ENCODE peak calls at places on chromosomes 11 and 22, in four cellular contexts. One of them, this sample, is unnamed.

GRCh38 chr11:78292109-78292803 is 103.5 kb downstream of the USP35 start:
- DNase-seq in fibroblast of lung: no peak
- DNase-seq in WERI-Rb-1: no peak
- DNase-seq in AG04450: no peak
- DNase-seq in this sample: no peak

GRCh38 chr22:48846200-48846599 is 981.5 kb downstream of the BRD1 start:
- DNase-seq in fibroblast of lung: no peak
- DNase-seq in WERI-Rb-1: no peak
- DNase-seq in AG04450: no peak
- DNase-seq in this sample: no peak

GRCh38 chr11:130798280-130798679 is 118.0 kb downstream of the SNX19 start:
- DNase-seq in fibroblast of lung: peak
- DNase-seq in WERI-Rb-1: no peak
- DNase-seq in AG04450: peak
- DNase-seq in this sample: peak

GRCh38 chr11:17867346-17867745 is 132.8 kb downstream of the KCNC1 start:
- DNase-seq in fibroblast of lung: no peak
- DNase-seq in WERI-Rb-1: no peak
- DNase-seq in AG04450: no peak
- DNase-seq in this sample: no peak

GRCh38 chr11:31607914-31608313 is 98.3 kb downstream of the ELP4 start:
- DNase-seq in fibroblast of lung: no peak
- DNase-seq in WERI-Rb-1: no peak
- DNase-seq in AG04450: no peak
- DNase-seq in this sample: no peak

GRCh38 chr11:60589611-60590010 is 74.4 kb downstream of the MS4A13 start:
- DNase-seq in fibroblast of lung: no peak
- DNase-seq in WERI-Rb-1: no peak
- DNase-seq in AG04450: no peak
- DNase-seq in this sample: no peak

GRCh38 chr11:131615611-131616010 is 245.2 kb downstream of the NTM start:
- DNase-seq in fibroblast of lung: peak
- DNase-seq in WERI-Rb-1: no peak
- DNase-seq in AG04450: no peak
- DNase-seq in this sample: no peak

GRCh38 chr22:42357634-42358296 is 74.4 kb downstream of the NFAM1 start:
- DNase-seq in fibroblast of lung: no peak
- DNase-seq in WERI-Rb-1: no peak
- DNase-seq in AG04450: no peak
- DNase-seq in this sample: peak

GRCh38 chr11:105244157-105244820 is 104.7 kb upstream of the CARD18 start:
- DNase-seq in fibroblast of lung: peak
- DNase-seq in WERI-Rb-1: no peak
- DNase-seq in AG04450: peak
- DNase-seq in this sample: peak

GRCh38 chr11:124541204-124541603 is 2.2 kb downstream of the OR8B12 start:
- DNase-seq in fibroblast of lung: no peak
- DNase-seq in WERI-Rb-1: no peak
- DNase-seq in AG04450: no peak
- DNase-seq in this sample: no peak

GRCh38 chr11:8773916-8774537 is 91.4 kb downstream of the RPL27A start:
- DNase-seq in fibroblast of lung: no peak
- DNase-seq in WERI-Rb-1: no peak
- DNase-seq in AG04450: no peak
- DNase-seq in this sample: no peak

GRCh38 chr22:23898006-23898974 is 4.1 kb downstream of the MIF start:
- DNase-seq in fibroblast of lung: no peak
- DNase-seq in WERI-Rb-1: no peak
- DNase-seq in AG04450: no peak
- DNase-seq in this sample: no peak

GRCh38 chr11:108009497-108010360 is 1.0 kb downstream of the CUL5 start:
- DNase-seq in fibroblast of lung: peak
- DNase-seq in WERI-Rb-1: no peak
- DNase-seq in AG04450: no peak
- DNase-seq in this sample: peak

GRCh38 chr11:72012897-72013721 is 14.4 kb downstream of the IL18BP start:
- DNase-seq in fibroblast of lung: peak
- DNase-seq in WERI-Rb-1: no peak
- DNase-seq in AG04450: no peak
- DNase-seq in this sample: peak

GRCh38 chr11:115145316-115145715 is 358.9 kb downstream of the CADM1 start:
- DNase-seq in fibroblast of lung: no peak
- DNase-seq in WERI-Rb-1: no peak
- DNase-seq in AG04450: no peak
- DNase-seq in this sample: no peak

GRCh38 chr11:46127150-46127638 is 5.9 kb upstream of the PHF21A start:
- DNase-seq in fibroblast of lung: peak
- DNase-seq in WERI-Rb-1: no peak
- DNase-seq in AG04450: no peak
- DNase-seq in this sample: peak
- TF ChIP-seq CTCF in fibroblast of lung: peak
- TF ChIP-seq CTCF in WERI-Rb-1: peak
- TF ChIP-seq CTCF in AG04450: peak
- TF ChIP-seq CTCF in this sample: peak

GRCh38 chr11:129375731-129376657 is at the start of gene BARX2:
- DNase-seq in fibroblast of lung: peak
- DNase-seq in WERI-Rb-1: peak
- DNase-seq in AG04450: peak
- DNase-seq in this sample: peak
- TF ChIP-seq CTCF in fibroblast of lung: peak
- TF ChIP-seq CTCF in WERI-Rb-1: peak
- TF ChIP-seq CTCF in AG04450: peak
- TF ChIP-seq CTCF in this sample: peak

DNA sequence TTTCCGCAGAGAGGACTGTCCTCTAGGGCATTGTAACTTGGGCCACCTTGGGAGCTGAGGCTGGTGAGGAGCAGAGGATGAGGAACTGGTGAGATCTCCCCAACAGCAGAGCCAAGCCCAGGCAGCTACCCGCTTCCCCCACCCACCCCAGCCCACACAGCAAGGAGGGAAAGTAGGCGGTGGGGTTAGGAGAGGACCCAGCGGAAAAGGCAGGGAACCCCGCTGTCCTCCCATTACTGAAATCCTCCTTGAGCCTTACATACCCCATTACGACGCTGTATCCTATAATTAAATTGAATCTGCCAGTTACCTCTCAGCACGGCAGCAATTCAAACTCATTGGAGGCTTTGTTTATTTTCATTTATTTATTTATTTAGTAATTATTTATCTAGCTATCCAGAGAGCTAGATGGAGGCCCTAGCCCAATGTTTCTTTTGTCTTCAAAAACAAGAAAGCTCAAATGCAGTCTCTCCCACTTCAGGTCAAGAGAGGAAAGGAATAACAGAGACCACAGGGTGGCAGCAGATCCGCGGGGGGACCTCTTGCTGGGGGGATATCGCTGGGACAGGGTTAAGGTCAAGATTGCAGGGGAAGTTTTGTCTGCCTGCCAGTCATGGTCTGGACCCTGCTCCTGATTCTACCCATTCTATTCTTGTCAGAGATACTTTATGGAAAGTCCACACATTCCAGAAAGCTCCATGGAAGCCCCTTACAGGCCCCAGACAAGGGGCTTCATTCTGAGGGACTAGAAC is 218.0 kb downstream of the ST3GAL4 start:
- DNase-seq in fibroblast of lung: no peak
- DNase-seq in WERI-Rb-1: peak
- DNase-seq in AG04450: no peak
- DNase-seq in this sample: no peak
- TF ChIP-seq CTCF in fibroblast of lung: no peak
- TF ChIP-seq CTCF in WERI-Rb-1: peak
- TF ChIP-seq CTCF in AG04450: peak
- TF ChIP-seq CTCF in this sample: no peak

GRCh38 chr22:25404923-25405853 is 159.3 kb upstream of the GRK3 start:
- DNase-seq in fibroblast of lung: peak
- DNase-seq in WERI-Rb-1: peak
- DNase-seq in AG04450: no peak
- DNase-seq in this sample: peak

GRCh38 chr22:25402501-25403283 is 161.8 kb upstream of the GRK3 start:
- DNase-seq in fibroblast of lung: peak
- DNase-seq in WERI-Rb-1: no peak
- DNase-seq in AG04450: no peak
- DNase-seq in this sample: peak

GRCh38 chr22:25404556-25404922 is 159.9 kb upstream of the GRK3 start:
- DNase-seq in fibroblast of lung: no peak
- DNase-seq in WERI-Rb-1: peak
- DNase-seq in AG04450: no peak
- DNase-seq in this sample: no peak

GRCh38 chr22:25403284-25403606 is 161.2 kb upstream of the GRK3 start:
- DNase-seq in fibroblast of lung: no peak
- DNase-seq in WERI-Rb-1: no peak
- DNase-seq in AG04450: no peak
- DNase-seq in this sample: no peak

DNA sequence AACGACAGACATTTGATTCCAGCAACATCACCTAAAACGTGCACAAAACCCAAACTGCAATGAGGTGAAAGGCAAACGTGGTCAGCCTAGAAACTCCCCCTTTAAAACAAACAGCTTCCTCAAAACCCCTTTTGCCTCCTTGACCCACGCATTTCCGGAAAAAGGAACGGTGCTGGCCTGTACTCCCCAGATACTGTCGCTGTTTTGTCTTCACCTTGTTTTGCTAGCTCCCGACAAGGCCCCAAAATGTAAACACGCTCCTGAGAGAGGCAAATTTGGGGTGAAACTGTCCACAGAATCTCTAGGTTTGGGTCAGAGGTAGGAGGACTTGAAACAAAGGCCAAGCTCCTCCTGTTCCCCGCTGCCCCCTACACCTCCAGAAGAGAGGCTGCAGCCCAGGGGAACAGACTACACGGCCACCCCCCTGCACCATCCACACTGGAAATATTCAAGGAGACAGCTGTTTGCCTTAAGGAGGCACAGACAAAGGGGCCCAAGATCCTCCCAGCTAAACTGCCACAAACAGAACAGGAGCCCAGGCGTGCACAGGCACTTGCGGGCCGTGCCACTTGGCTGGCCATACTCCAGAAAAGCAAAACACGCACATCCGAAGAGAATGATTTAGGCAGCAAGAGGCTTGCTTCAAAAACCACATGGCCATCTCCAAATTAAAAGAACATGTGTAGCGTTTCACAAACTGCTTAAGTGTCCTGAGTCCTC is 160.6 kb upstream of the GRK3 start:
- DNase-seq in fibroblast of lung: peak
- DNase-seq in WERI-Rb-1: peak
- DNase-seq in AG04450: no peak
- DNase-seq in this sample: peak
- TF ChIP-seq CTCF in fibroblast of lung: peak
- TF ChIP-seq CTCF in WERI-Rb-1: peak
- TF ChIP-seq CTCF in AG04450: no peak
- TF ChIP-seq CTCF in this sample: no peak

DNA sequence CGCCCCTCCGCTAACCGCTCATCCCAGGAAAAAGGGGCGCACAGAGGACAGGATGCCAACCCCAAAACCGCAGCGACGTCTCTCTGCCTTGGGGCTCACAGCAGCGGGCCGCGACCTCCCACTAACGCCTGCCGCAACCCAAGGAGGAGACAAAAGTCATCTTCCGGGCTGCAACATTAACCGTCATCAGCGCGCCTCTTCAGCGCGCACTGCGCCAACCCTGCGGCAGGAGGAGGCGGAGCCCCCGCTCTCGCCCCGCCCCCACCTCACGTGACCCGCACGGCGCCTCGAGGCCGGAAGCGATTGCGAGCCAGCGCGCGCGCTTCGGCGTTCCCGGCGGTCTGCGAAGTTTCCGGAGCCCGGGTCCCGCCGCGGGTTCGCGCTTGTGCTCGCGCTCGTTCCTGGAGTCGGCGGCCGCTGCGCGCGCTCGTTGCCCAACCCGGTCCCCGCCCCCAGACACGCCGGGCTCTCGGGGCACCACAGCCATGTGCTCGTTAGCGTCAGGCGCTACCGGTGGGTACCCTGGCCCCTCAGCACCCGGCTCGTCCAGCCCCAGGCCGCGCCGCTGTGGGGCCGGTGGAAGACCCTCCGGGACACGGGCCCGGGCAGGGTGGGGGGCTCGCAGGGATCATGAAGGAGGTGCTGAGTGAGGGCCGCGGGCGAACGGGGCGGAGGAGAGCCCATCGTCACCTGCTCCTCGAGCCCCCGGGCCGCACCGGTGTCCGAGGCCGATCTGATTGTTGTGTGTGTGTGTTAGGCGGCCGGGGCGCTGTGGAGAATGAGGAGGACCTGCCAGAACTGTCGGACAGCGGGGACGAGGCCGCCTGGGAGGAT is at the start of gene PRMT3:
- DNase-seq in fibroblast of lung: peak
- DNase-seq in WERI-Rb-1: peak
- DNase-seq in AG04450: peak
- DNase-seq in this sample: peak
- TF ChIP-seq CTCF in fibroblast of lung: no peak
- TF ChIP-seq CTCF in WERI-Rb-1: no peak
- TF ChIP-seq CTCF in AG04450: no peak
- TF ChIP-seq CTCF in this sample: peak

DNA sequence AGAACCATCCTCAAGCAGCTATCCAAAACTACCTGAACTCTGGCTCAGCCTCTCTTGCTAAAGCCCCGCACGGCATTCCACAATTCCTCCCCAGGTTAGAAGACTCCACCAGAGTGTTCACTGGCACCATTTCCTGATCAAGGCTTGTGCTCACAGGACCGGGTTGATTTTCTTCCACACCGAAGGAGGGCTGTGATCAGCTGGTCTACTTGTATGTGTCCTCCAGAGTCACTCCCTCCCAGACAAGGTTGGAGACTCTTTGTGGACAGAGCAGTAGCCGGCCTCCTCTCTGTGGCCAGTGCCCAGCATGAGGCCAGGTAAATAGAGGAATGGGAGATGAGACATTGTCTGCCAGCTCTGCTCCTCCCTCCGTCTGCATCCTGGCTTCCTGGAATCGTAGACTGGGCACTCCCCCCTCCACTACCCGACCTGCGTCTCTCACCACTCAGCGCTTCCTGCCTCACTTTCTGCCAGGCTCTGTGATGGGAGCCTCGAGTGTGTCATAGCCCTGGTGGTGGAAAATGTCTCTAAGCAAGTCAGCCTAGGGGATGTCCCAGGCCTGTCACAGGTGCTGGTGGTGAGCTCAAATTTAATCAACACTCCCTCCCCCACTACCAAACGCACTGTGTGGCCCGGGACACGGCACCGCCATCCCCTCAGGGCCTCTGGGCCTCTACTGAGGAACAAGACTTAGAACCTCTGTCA is 12.5 kb upstream of the TMPRSS6 start:
- DNase-seq in fibroblast of lung: peak
- DNase-seq in WERI-Rb-1: no peak
- DNase-seq in AG04450: no peak
- DNase-seq in this sample: peak
- TF ChIP-seq CTCF in fibroblast of lung: no peak
- TF ChIP-seq CTCF in WERI-Rb-1: no peak
- TF ChIP-seq CTCF in AG04450: no peak
- TF ChIP-seq CTCF in this sample: no peak

GRCh38 chr11:97007283-97007682 is 617.5 kb downstream of the JRKL start:
- DNase-seq in fibroblast of lung: no peak
- DNase-seq in WERI-Rb-1: no peak
- DNase-seq in AG04450: no peak
- DNase-seq in this sample: no peak
- TF ChIP-seq CTCF in fibroblast of lung: no peak
- TF ChIP-seq CTCF in WERI-Rb-1: no peak
- TF ChIP-seq CTCF in AG04450: no peak
- TF ChIP-seq CTCF in this sample: no peak

GRCh38 chr11:66868726-66869291 is 11.9 kb downstream of the LRFN4 start:
- DNase-seq in fibroblast of lung: peak
- DNase-seq in WERI-Rb-1: peak
- DNase-seq in AG04450: no peak
- DNase-seq in this sample: peak
- TF ChIP-seq CTCF in fibroblast of lung: no peak
- TF ChIP-seq CTCF in WERI-Rb-1: peak
- TF ChIP-seq CTCF in AG04450: no peak
- TF ChIP-seq CTCF in this sample: peak

GRCh38 chr11:118639899-118640298 is 32.5 kb downstream of the PHLDB1 start:
- DNase-seq in fibroblast of lung: no peak
- DNase-seq in WERI-Rb-1: no peak
- DNase-seq in AG04450: no peak
- DNase-seq in this sample: no peak
- TF ChIP-seq CTCF in fibroblast of lung: no peak
- TF ChIP-seq CTCF in WERI-Rb-1: no peak
- TF ChIP-seq CTCF in AG04450: no peak
- TF ChIP-seq CTCF in this sample: no peak